ENCODE peak calls at places on chromosomes 5 and 9, in eight cellular contexts. E is memory B cell; Q is left cardiac atrium; W is aorta; M is right cardiac atrium; O is central memory CD8-positive, alpha-beta T cell; Y is upper lobe of right lung; G is activated naive CD8-positive, alpha-beta T cell treated with anti-CD3 and anti-CD28 coated beads, Interleukin-2, amount 10 ng/mL, durations not matched to agents 7 days and 5 days. L is an unnamed sample.

GRCh38 chr9:133670466-133670865 is 34.3 kb downstream of the DBH start:
- ATAC-seq in E (no peak), W (no peak), Q (no peak), O (no peak), Y (no peak), G (no peak), M (no peak), L (no peak)

GRCh38 chr9:92664394-92665152 is 5.4 kb downstream of the IPPK start:
- ATAC-seq in W (no peak), G (peak), O (peak), E (no peak), Q (no peak), M (no peak), Y (no peak), L (peak)

GRCh38 chr5:1477341-1477740 is 32.1 kb upstream of the SLC6A3 start:
- ATAC-seq in Q (peak), Y (peak), W (peak), E (peak), G (no peak), M (peak), O (no peak), L (no peak)

GRCh38 chr5:138943615-138944173 is 68.6 kb upstream of the LRRTM2 start:
- ATAC-seq in O (no peak), Y (no peak), G (no peak), M (no peak), E (no peak), Q (no peak), W (no peak), L (no peak)

GRCh38 chr5:68683632-68684035 is 410.2 kb upstream of the SLC30A5 start:
- ATAC-seq in O (no peak), G (no peak), M (peak), W (peak), Q (peak), Y (peak), E (no peak), L (peak)

GRCh38 chr9:14014209-14014608 is 299.7 kb downstream of the NFIB start:
- ATAC-seq in Q (peak), M (peak), E (no peak), O (no peak), W (no peak), Y (no peak), G (no peak), L (no peak)

GRCh38 chr9:137318976-137319375 is 16.9 kb upstream of the NRARP start:
- ATAC-seq in M (peak), E (no peak), Q (peak), Y (peak), W (peak), O (no peak), G (no peak), L (peak)

GRCh38 chr9:72039532-72039931 is 20.9 kb downstream of the C9orf57 start:
- ATAC-seq in E (peak), Q (no peak), G (no peak), M (no peak), W (no peak), O (no peak), Y (no peak), L (no peak)

GRCh38 chr5:31811210-31811609 is 172.3 kb downstream of the PDZD2 start:
- ATAC-seq in O (no peak), Y (no peak), M (peak), W (no peak), E (no peak), G (no peak), Q (no peak), L (peak)

GRCh38 chr9:131630206-131630831 is 85.0 kb downstream of the PRRT1B start:
- ATAC-seq in G (no peak), Y (no peak), M (no peak), O (no peak), Q (no peak), W (no peak), E (peak), L (no peak)

GRCh38 chr5:133229931-133230664 is 178.3 kb downstream of the HSPA4 start:
- ATAC-seq in Q (no peak), Y (no peak), W (no peak), M (no peak), G (no peak), E (no peak), O (no peak), L (peak)

GRCh38 chr9:34961574-34962480 is 3.7 kb downstream of the PHF24 start:
- ATAC-seq in W (no peak), G (no peak), O (no peak), Q (no peak), E (no peak), M (peak), Y (peak), L (peak)

GRCh38 chr5:178216088-178216534 is 11.8 kb downstream of the HNRNPAB start:
- ATAC-seq in W (no peak), O (no peak), Q (no peak), Y (peak), G (no peak), M (no peak), E (peak), L (no peak)

GRCh38 chr5:7325975-7326911 is 69.7 kb upstream of the ADCY2 start:
- ATAC-seq in Y (no peak), W (no peak), M (no peak), O (no peak), E (no peak), G (no peak), Q (peak), L (no peak)

GRCh38 chr5:34848230-34848629 is 9.3 kb downstream of the TTC23L start:
- ATAC-seq in O (no peak), G (no peak), M (no peak), Y (no peak), E (no peak), W (no peak), Q (no peak), L (no peak)

GRCh38 chr5:78586251-78586650 is 62.3 kb downstream of the LHFPL2 start:
- ATAC-seq in M (peak), Q (no peak), W (peak), G (no peak), E (no peak), Y (peak), O (no peak), L (peak)

GRCh38 chr5:103410174-103410573 is 151.6 kb downstream of the MACIR start:
- ATAC-seq in E (no peak), Q (no peak), W (no peak), M (no peak), O (no peak), Y (no peak), G (no peak), L (no peak)

GRCh38 chr5:149803641-149804468 is 73.7 kb downstream of the PPARGC1B start:
- ATAC-seq in E (no peak), M (no peak), Y (no peak), O (no peak), G (no peak), W (no peak), Q (no peak), L (no peak)

GRCh38 chr9:116154976-116155699 is 1.5 kb downstream of the PAPPA start:
- ATAC-seq in O (no peak), W (peak), E (no peak), Y (peak), Q (no peak), M (peak), G (no peak), L (peak)

GRCh38 chr9:78400496-78400895 is 103.6 kb downstream of the PSAT1 start:
- ATAC-seq in E (no peak), O (no peak), W (no peak), Q (no peak), M (no peak), Y (no peak), G (no peak), L (no peak)

GRCh38 chr5:151082976-151083651 is 2.3 kb upstream of the TNIP1 start:
- ATAC-seq in E (peak), Y (peak), Q (no peak), W (no peak), M (no peak), O (no peak), G (no peak), L (peak)

GRCh38 chr5:91272858-91273257 is 110.3 kb downstream of the ARRDC3 start:
- ATAC-seq in W (no peak), Q (no peak), G (peak), E (no peak), O (no peak), M (no peak), Y (no peak), L (no peak)

GRCh38 chr5:116646611-116647289 is 72.1 kb upstream of the SEMA6A start:
- ATAC-seq in O (no peak), Q (no peak), G (no peak), Y (no peak), E (no peak), W (no peak), M (no peak), L (peak)

GRCh38 chr9:117938086-117938485 is 233.9 kb downstream of the TLR4 start:
- ATAC-seq in W (no peak), M (no peak), Q (no peak), G (no peak), Y (no peak), E (no peak), O (no peak), L (no peak)

GRCh38 chr5:129608350-129608749 is 139.5 kb upstream of the MINAR2 start:
- ATAC-seq in G (no peak), Y (no peak), M (no peak), E (no peak), O (no peak), Q (no peak), W (no peak), L (no peak)

GRCh38 chr5:72523960-72524582 is 16.9 kb upstream of the ZNF366 start:
- ATAC-seq in Y (peak), G (no peak), M (peak), W (no peak), O (no peak), E (peak), Q (peak), L (peak)

GRCh38 chr9:134381671-134382505 is 55.6 kb downstream of the RXRA start:
- ATAC-seq in E (peak), G (peak), O (peak), W (no peak), Y (peak), M (peak), Q (peak), L (no peak)

GRCh38 chr5:159002201-159002600 is 97.5 kb downstream of the EBF1 start:
- ATAC-seq in E (no peak), Q (no peak), G (no peak), W (no peak), O (no peak), M (no peak), Y (no peak), L (no peak)

GRCh38 chr9:134725605-134725940 is 84.0 kb downstream of the COL5A1 start:
- ATAC-seq in Y (peak), Q (no peak), O (no peak), M (no peak), W (no peak), G (peak), E (no peak), L (no peak)

GRCh38 chr9:7238244-7238637 is 480.5 kb downstream of the KDM4C start:
- ATAC-seq in Q (no peak), E (no peak), Y (no peak), O (no peak), W (no peak), M (no peak), G (no peak), L (peak)

GRCh38 chr9:126371007-126371870 is 44.6 kb downstream of the MVB12B start:
- ATAC-seq in Y (no peak), Q (no peak), O (no peak), G (no peak), M (no peak), E (no peak), W (no peak), L (no peak)

GRCh38 chr9:89226076-89226475 is 47.5 kb upstream of the SHC3 start:
- ATAC-seq in M (peak), G (no peak), E (no peak), Y (no peak), O (no peak), Q (peak), W (peak), L (no peak)

GRCh38 chr9:132500193-132500592 is 82.2 kb upstream of the BARHL1 start:
- ATAC-seq in W (no peak), G (no peak), O (no peak), Q (no peak), M (no peak), E (no peak), Y (no peak), L (no peak)

GRCh38 chr5:149254506-149254905 is 17.2 kb upstream of the AFAP1L1 start:
- ATAC-seq in Y (no peak), G (no peak), M (no peak), Q (no peak), E (no peak), O (no peak), W (no peak), L (no peak)

L was measured in esophagus mucosa.